ENCODE peak calls at places on chromosomes 5 and 9, in seven cellular contexts. Y is SK-N-SH, O is GM23248, C is fibroblast of lung, V is A549, Q is aorta, I is spleen. W is an unnamed sample. For H3K4me1, the result is how much of the 10 kb centered on the place peaks cover.

GRCh38 chr5:522899-523657 is 1.2 kb downstream of the SLC9A3 start:
- DNase-seq in C (no peak), Y (no peak), V (no peak), I (no peak), O (no peak), Q (no peak), W (no peak)

GRCh38 chr5:38827525-38827924 is 18.3 kb upstream of the OSMR start:
- DNase-seq in Y (no peak), V (no peak), C (peak), Q (no peak), O (peak), I (no peak), W (no peak)

GRCh38 chr5:131265318-131265803 is 1.5 kb downstream of the CDC42SE2 start:
- DNase-seq in Q (no peak), C (peak), I (no peak), Y (peak), O (peak), V (peak), W (peak)

GRCh38 chr9:8718121-8718725 is 918.6 kb upstream of the DMAC1 start:
- DNase-seq in Y (no peak), C (peak), Q (no peak), V (no peak), O (peak), I (no peak), W (no peak)

GRCh38 chr9:10612649-10613398 is at the start of gene PTPRD:
- DNase-seq in Y (peak), O (peak), Q (peak), I (peak), C (peak), V (peak), W (peak)

GRCh38 chr5:147371290-147371689 is 136.5 kb downstream of the STK32A start:
- DNase-seq in Y (no peak), Q (no peak), O (no peak), I (no peak), V (no peak), C (no peak), W (no peak)

GRCh38 chr5:45508155-45508554 is 188.0 kb downstream of the HCN1 start:
- DNase-seq in Q (no peak), I (no peak), Y (no peak), V (no peak), O (no peak), C (no peak), W (no peak)

GRCh38 chr5:142357469-142358090 is 32.8 kb upstream of the SPRY4 start:
- DNase-seq in O (peak), Q (no peak), V (no peak), C (peak), I (no peak), Y (no peak), W (no peak)

GRCh38 chr5:8848362-8848761 is 697.5 kb downstream of the SEMA5A start:
- DNase-seq in V (no peak), Y (no peak), I (no peak), C (no peak), Q (no peak), O (no peak), W (no peak)

GRCh38 chr9:95107976-95108375 is 209.5 kb downstream of the FANCC start:
- DNase-seq in Q (peak), I (no peak), O (no peak), Y (no peak), C (no peak), V (no peak), W (no peak)

GRCh38 chr9:38371495-38371894 is 21.0 kb upstream of the ALDH1B1 start:
- DNase-seq in Q (no peak), V (peak), O (peak), I (no peak), Y (no peak), C (peak), W (no peak)

GRCh38 chr5:172886396-172886932 is 52.4 kb downstream of the ERGIC1 start:
- DNase-seq in O (no peak), Q (no peak), C (no peak), Y (no peak), V (no peak), I (no peak), W (no peak)

GRCh38 chr5:7762267-7762666 is 88.7 kb downstream of the CFAP90 start:
- DNase-seq in Y (no peak), I (no peak), C (no peak), O (no peak), V (no peak), Q (no peak), W (no peak)

GRCh38 chr5:147490989-147491388 is 18.9 kb downstream of the DPYSL3 start:
- DNase-seq in Y (no peak), I (no peak), Q (no peak), C (no peak), O (no peak), V (no peak), W (no peak)

GRCh38 chr5:141488591-141489478 is at the start of gene PCDHGC5:
- DNase-seq in Q (no peak), V (no peak), Y (no peak), I (no peak), O (peak), C (peak), W (peak)

GRCh38 chr9:22116751-22117150 is 107.6 kb upstream of the CDKN2B start:
- DNase-seq in O (no peak), Q (no peak), I (no peak), V (no peak), Y (no peak), C (no peak), W (no peak)

GRCh38 chr9:129567842-129568559 is 52.9 kb downstream of the C9orf50 start:
- DNase-seq in O (peak), Y (no peak), C (peak), I (no peak), V (peak), Q (peak), W (peak)

DNA sequence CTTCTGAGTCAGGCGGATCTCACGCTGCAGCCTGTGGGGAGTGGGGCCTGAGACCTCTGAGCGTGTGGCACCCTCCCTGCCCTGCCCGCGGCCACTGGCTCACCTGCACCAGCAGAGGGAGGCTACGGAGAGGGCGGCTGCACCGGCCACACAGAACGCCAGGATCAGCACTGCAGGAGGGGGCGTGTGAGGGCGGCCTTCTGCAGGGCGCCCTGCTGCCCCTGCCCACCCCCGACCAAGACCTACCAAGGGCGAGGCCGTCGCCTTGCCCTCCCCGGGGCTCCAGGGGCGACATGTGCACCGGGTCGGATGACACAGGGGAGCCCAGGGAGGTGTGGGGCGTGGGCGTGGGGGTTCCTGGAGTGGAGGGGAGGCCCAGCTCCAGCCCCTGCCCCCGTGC is 5.4 kb downstream of the NPDC1 start:
- DNase-seq in I (no peak), O (no peak), V (no peak), C (no peak), Q (no peak), Y (no peak), W (no peak)
- H3K4me1 ChIP-seq in I (under half), O (under half), V (under half), C (under half), Q (under half), Y (under half), W (under half)

GRCh38 chr5:163172540-163173337 is 264.7 kb upstream of the CCNG1 start:
- DNase-seq in C (no peak), I (no peak), Q (no peak), O (no peak), Y (no peak), V (no peak), W (no peak)
- H3K4me1 ChIP-seq in C (under half), I (under half), Q (under half), O (under half), Y (under half), V (under half), W (under half)

GRCh38 chr9:131738293-131738692 is 1.6 kb downstream of the RAPGEF1 start:
- DNase-seq in I (no peak), C (no peak), Y (no peak), Q (no peak), O (no peak), V (no peak), W (no peak)

GRCh38 chr9:131738838-131739191 is 1.1 kb downstream of the RAPGEF1 start:
- DNase-seq in V (no peak), C (no peak), O (peak), Y (no peak), I (no peak), Q (no peak), W (no peak)

GRCh38 chr9:131739988-131740648 is at the start of gene RAPGEF1:
- DNase-seq in Y (peak), I (peak), C (peak), Q (peak), V (peak), O (peak), W (peak)

GRCh38 chr9:131740898-131741297 is 1.0 kb upstream of the RAPGEF1 start:
- DNase-seq in I (peak), C (no peak), Q (no peak), O (no peak), V (no peak), Y (no peak), W (no peak)

GRCh38 chr9:131739192-131739961 is 499 bp downstream of the RAPGEF1 start:
- DNase-seq in Q (peak), O (peak), I (peak), Y (peak), C (no peak), V (no peak), W (peak)
- H3K4me1 ChIP-seq in Q (under half), O (under half), I (under half), Y (under half), C (under half), V (under half), W (under half)

GRCh38 chr9:128094950-128095544 is 27.0 kb downstream of the SLC25A25 start:
- DNase-seq in V (no peak), O (no peak), C (no peak), Q (no peak), I (peak), Y (no peak), W (no peak)
- H3K4me1 ChIP-seq in V (under half), O (under half), C (under half), Q (under half), I (half or more), Y (half or more), W (half or more)

GRCh38 chr5:151097081-151097480 is 16.2 kb upstream of the TNIP1 start:
- DNase-seq in V (no peak), O (no peak), Y (no peak), I (no peak), C (no peak), Q (no peak), W (no peak)
- H3K4me1 ChIP-seq in V (under half), O (under half), Y (under half), I (half or more), C (under half), Q (under half), W (half or more)

GRCh38 chr9:128551652-128552152 is 685 bp upstream of the SPTAN1 start:
- DNase-seq in C (no peak), Y (no peak), Q (no peak), O (no peak), I (no peak), V (no peak), W (no peak)

GRCh38 chr9:128553695-128554094 is 1.3 kb downstream of the SPTAN1 start:
- DNase-seq in I (no peak), O (peak), Y (no peak), C (peak), Q (no peak), V (peak), W (peak)

GRCh38 chr9:128552153-128552743 is at the start of gene SPTAN1:
- DNase-seq in Y (peak), V (peak), Q (peak), O (peak), C (peak), I (peak), W (peak)

GRCh38 chr9:128554155-128554862 is 1.9 kb downstream of the SPTAN1 start:
- DNase-seq in O (peak), V (peak), Q (no peak), Y (peak), C (peak), I (no peak), W (peak)

GRCh38 chr9:128552744-128553221 is 396 bp downstream of the SPTAN1 start:
- DNase-seq in C (no peak), V (peak), Q (peak), Y (peak), O (peak), I (peak), W (peak)
- H3K4me1 ChIP-seq in C (under half), V (half or more), Q (under half), Y (under half), O (half or more), I (under half), W (half or more)

DNA sequence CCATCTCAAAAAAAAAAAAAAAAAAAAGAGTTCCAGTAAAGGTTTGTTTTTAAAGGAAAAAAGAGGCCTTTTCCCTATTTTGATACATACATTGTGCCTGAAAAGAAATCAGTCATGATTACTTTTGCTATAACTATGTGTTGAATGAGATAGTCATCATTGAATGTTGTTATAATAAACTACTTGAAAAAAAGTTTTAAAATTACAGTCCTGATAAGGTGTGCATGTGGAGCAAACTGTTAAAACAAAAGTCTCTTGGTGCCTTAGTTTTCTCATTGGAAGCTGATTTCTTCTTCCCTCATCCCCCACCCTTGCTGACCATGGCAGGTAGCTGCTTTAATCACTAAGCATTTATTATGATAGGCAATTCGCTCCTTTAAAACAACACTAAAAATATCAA is 172.3 kb upstream of the TBCA start:
- DNase-seq in Y (no peak), O (no peak), V (no peak), C (no peak), I (no peak), Q (no peak), W (no peak)
- H3K4me1 ChIP-seq in Y (under half), O (under half), V (under half), C (under half), I (under half), Q (under half), W (under half)

GRCh38 chr9:134329886-134330285 is 3.6 kb downstream of the RXRA start:
- DNase-seq in V (no peak), I (no peak), Y (no peak), Q (peak), C (no peak), O (peak), W (no peak)
- H3K4me1 ChIP-seq in V (under half), I (under half), Y (under half), Q (under half), C (under half), O (under half), W (half or more)

DNA sequence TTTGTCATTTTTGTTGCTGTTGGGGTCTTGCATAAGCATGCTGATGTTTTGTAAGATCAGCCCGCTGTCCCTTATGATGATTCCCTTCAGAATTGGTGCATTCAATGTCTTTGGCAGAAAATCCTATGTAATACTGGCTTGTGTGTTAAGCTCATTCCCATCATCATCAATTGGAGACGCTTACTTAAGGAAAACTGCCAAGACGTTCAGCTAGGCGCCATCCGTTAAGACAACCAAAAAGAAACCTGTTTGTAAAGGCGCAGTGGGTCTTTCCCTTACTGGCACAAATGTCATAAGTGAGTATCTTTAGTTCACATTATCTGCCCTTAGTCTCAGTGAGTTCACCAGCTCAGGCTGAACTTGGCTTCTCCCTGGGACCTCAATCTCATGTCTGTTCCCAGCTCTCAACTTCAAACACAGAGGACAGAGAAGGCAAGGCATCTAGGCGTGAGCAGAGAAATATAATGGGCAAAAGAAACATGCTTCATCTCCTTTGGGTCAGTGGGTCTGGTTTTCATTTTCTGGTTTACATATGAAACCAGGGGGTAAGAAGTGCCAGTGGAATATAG is 97.9 kb downstream of the EFNA5 start:
- DNase-seq in I (no peak), C (peak), Y (no peak), Q (no peak), O (no peak), V (no peak), W (no peak)
- H3K4me1 ChIP-seq in I (under half), C (under half), Y (under half), Q (under half), O (under half), V (half or more), W (half or more)

GRCh38 chr5:94709277-94709676 is 90.8 kb downstream of the SLF1 start:
- DNase-seq in Q (no peak), V (no peak), Y (no peak), O (no peak), C (no peak), I (no peak), W (no peak)

GRCh38 chr5:94707359-94707758 is 88.9 kb downstream of the SLF1 start:
- DNase-seq in Q (no peak), V (no peak), Y (no peak), O (no peak), C (no peak), I (no peak), W (no peak)

GRCh38 chr5:94702729-94703128 is 84.3 kb downstream of the SLF1 start:
- DNase-seq in Y (no peak), O (no peak), C (no peak), Q (no peak), V (no peak), I (no peak), W (no peak)

GRCh38 chr5:94700592-94700991 is 82.1 kb downstream of the SLF1 start:
- DNase-seq in Q (no peak), Y (no peak), C (no peak), I (no peak), V (no peak), O (no peak), W (no peak)

GRCh38 chr5:94705427-94705826 is 87.0 kb downstream of the SLF1 start:
- DNase-seq in Q (no peak), V (no peak), O (no peak), I (no peak), C (peak), Y (no peak), W (peak)
- H3K4me1 ChIP-seq in Q (under half), V (under half), O (under half), I (under half), C (under half), Y (under half), W (under half)

W was measured in adipocyte.